ENCODE peak calls at places on chromosomes 5 and 9, in ten cellular contexts. O, E, Z, M, L, J, S, K, A and P are unnamed samples.

GRCh38 chr5:16936150-16937022 is at the start of gene MYO10:
- DNase-seq in O (peak; percentile 80), E (peak; percentile 75), Z (peak; percentile 11), M (peak; percentile 95), L (no peak), J (peak; percentile 57), S (peak; percentile 68), K (peak; percentile 31), A (peak; percentile 98), P (peak; percentile 60)

GRCh38 chr9:78397045-78397843 is 100.3 kb downstream of the PSAT1 start:
- DNase-seq in O (no peak), E (no peak), Z (no peak), M (no peak), L (no peak), J (no peak), S (no peak), K (no peak), A (no peak), P (no peak)

GRCh38 chr5:132658383-132659302 is 670 bp downstream of the IL13 start:
- DNase-seq in O (no peak), E (no peak), Z (no peak), M (no peak), L (no peak), J (no peak), S (no peak), K (no peak), A (no peak), P (no peak)

GRCh38 chr5:30505014-30505886 is 688.2 kb upstream of the CDH6 start:
- DNase-seq in O (no peak), E (no peak), Z (no peak), M (no peak), L (no peak), J (no peak), S (no peak), K (no peak), A (no peak), P (no peak)

GRCh38 chr9:35180801-35181200 is 19.0 kb downstream of the UNC13B start:
- DNase-seq in O (no peak), E (no peak), Z (no peak), M (no peak), L (no peak), J (no peak), S (no peak), K (no peak), A (no peak), P (no peak)

GRCh38 chr5:10633271-10634049 is 69.6 kb downstream of the ANKRD33B start:
- DNase-seq in O (no peak), E (peak; percentile 50), Z (no peak), M (peak; percentile 52), L (no peak), J (no peak), S (no peak), K (no peak), A (no peak), P (no peak)

GRCh38 chr9:136432591-136432990 is 7.1 kb downstream of the INPP5E start:
- DNase-seq in O (no peak), E (no peak), Z (no peak), M (no peak), L (no peak), J (no peak), S (no peak), K (no peak), A (no peak), P (no peak)

GRCh38 chr9:4886698-4887097 is 94.0 kb downstream of the RCL1 start:
- DNase-seq in O (no peak), E (no peak), Z (no peak), M (no peak), L (no peak), J (no peak), S (no peak), K (no peak), A (no peak), P (peak; percentile 71)

GRCh38 chr5:151239237-151239861 is 13.6 kb upstream of the GM2A start:
- DNase-seq in O (peak; percentile 77), E (peak; percentile 71), Z (no peak), M (peak; percentile 95), L (no peak), J (peak; percentile 38), S (peak; percentile 60), K (peak; percentile 55), A (peak; percentile 83), P (no peak)

GRCh38 chr9:33416996-33417395 is 14.6 kb upstream of the AQP7 start:
- DNase-seq in O (no peak), E (no peak), Z (no peak), M (no peak), L (no peak), J (no peak), S (no peak), K (no peak), A (no peak), P (no peak)

GRCh38 chr9:113562653-113563381 is 99.3 kb downstream of the RGS3 start:
- DNase-seq in O (no peak), E (no peak), Z (no peak), M (peak; percentile 56), L (no peak), J (no peak), S (no peak), K (no peak), A (no peak), P (no peak)